ENCODE peak calls at places on chromosomes 2 and 18, in ten cellular contexts. Z, V, D, K, Q, H, O, P, A and X are unnamed samples.

GRCh38 chr2:203894262-203894661 is 26.7 kb downstream of the CTLA4 start:
- DNase-seq in Z (no peak), V (no peak), D (no peak), K (no peak), Q (no peak), H (no peak), O (no peak), P (no peak), A (no peak), X (no peak)

GRCh38 chr2:455913-456312 is 168.0 kb upstream of the ALKAL2 start:
- DNase-seq in Z (no peak), V (no peak), D (no peak), K (no peak), Q (no peak), H (no peak), O (no peak), P (no peak), A (no peak), X (no peak)

GRCh38 chr2:821546-821945 is 129.1 kb upstream of the SNTG2 start:
- DNase-seq in Z (no peak), V (no peak), D (no peak), K (no peak), Q (no peak), H (no peak), O (no peak), P (no peak), A (no peak), X (no peak)

GRCh38 chr2:24456610-24457556 is 34.2 kb upstream of the NCOA1 start:
- DNase-seq in Z (no peak), V (no peak), D (no peak), K (peak), Q (peak), H (no peak), O (no peak), P (no peak), A (peak), X (no peak)

GRCh38 chr2:162256621-162257020 is 13.4 kb upstream of the FAP start:
- DNase-seq in Z (no peak), V (no peak), D (no peak), K (peak), Q (no peak), H (no peak), O (no peak), P (no peak), A (peak), X (no peak)

GRCh38 chr18:21669736-21670135 is 34.8 kb downstream of the ABHD3 start:
- DNase-seq in Z (no peak), V (no peak), D (no peak), K (no peak), Q (no peak), H (no peak), O (no peak), P (no peak), A (no peak), X (no peak)

GRCh38 chr18:75071484-75071785 is 137.5 kb downstream of the PTGR3 start:
- DNase-seq in Z (no peak), V (no peak), D (peak), K (no peak), Q (no peak), H (no peak), O (no peak), P (no peak), A (no peak), X (no peak)

GRCh38 chr2:60002158-60002867 is 551.1 kb downstream of the BCL11A start:
- DNase-seq in Z (no peak), V (no peak), D (no peak), K (no peak), Q (no peak), H (no peak), O (no peak), P (no peak), A (no peak), X (peak)

GRCh38 chr2:30611572-30611971 is 164.5 kb downstream of the LCLAT1 start:
- DNase-seq in Z (no peak), V (peak), D (no peak), K (peak), Q (no peak), H (no peak), O (no peak), P (no peak), A (no peak), X (no peak)

GRCh38 chr2:120858764-120859525 is 123.3 kb downstream of the GLI2 start:
- DNase-seq in Z (no peak), V (no peak), D (peak), K (no peak), Q (no peak), H (peak), O (no peak), P (peak), A (no peak), X (no peak)

GRCh38 chr18:8367217-8367988 is 241.8 kb upstream of the RAB12 start:
- DNase-seq in Z (peak), V (no peak), D (peak), K (peak), Q (peak), H (peak), O (no peak), P (peak), A (no peak), X (peak)

GRCh38 chr18:50839341-50839740 is 19.5 kb upstream of the MRO start:
- DNase-seq in Z (no peak), V (no peak), D (no peak), K (no peak), Q (no peak), H (no peak), O (no peak), P (no peak), A (no peak), X (no peak)

GRCh38 chr18:48826271-48826670 is 124.5 kb downstream of the SMAD7 start:
- DNase-seq in Z (peak), V (no peak), D (peak), K (no peak), Q (no peak), H (no peak), O (no peak), P (no peak), A (no peak), X (no peak)

GRCh38 chr2:12979066-12979465 is 262.3 kb downstream of the TRIB2 start:
- DNase-seq in Z (no peak), V (no peak), D (no peak), K (no peak), Q (no peak), H (no peak), O (no peak), P (no peak), A (no peak), X (no peak)

GRCh38 chr2:2823061-2823753 is 492.1 kb upstream of the MYT1L start:
- DNase-seq in Z (no peak), V (no peak), D (no peak), K (no peak), Q (no peak), H (no peak), O (no peak), P (peak), A (no peak), X (no peak)

GRCh38 chr2:105072039-105072438 is 34.2 kb downstream of the MRPS9 start:
- DNase-seq in Z (no peak), V (no peak), D (no peak), K (no peak), Q (no peak), H (no peak), O (peak), P (no peak), A (no peak), X (no peak)

GRCh38 chr2:11556101-11556806 is 22.4 kb downstream of the GREB1 start:
- DNase-seq in Z (no peak), V (no peak), D (peak), K (no peak), Q (no peak), H (no peak), O (no peak), P (no peak), A (no peak), X (no peak)

GRCh38 chr2:212226114-212226513 is 312.5 kb downstream of the ERBB4 start:
- DNase-seq in Z (no peak), V (no peak), D (no peak), K (no peak), Q (no peak), H (no peak), O (no peak), P (no peak), A (no peak), X (no peak)

GRCh38 chr2:39120521-39120770 is 405 bp downstream of the SOS1 start:
- DNase-seq in Z (no peak), V (no peak), D (no peak), K (no peak), Q (no peak), H (no peak), O (no peak), P (no peak), A (no peak), X (no peak)

GRCh38 chr2:180614776-180615175 is 365.6 kb upstream of the UBE2E3 start:
- DNase-seq in Z (no peak), V (no peak), D (no peak), K (no peak), Q (no peak), H (no peak), O (no peak), P (no peak), A (no peak), X (no peak)

GRCh38 chr2:71504611-71505010 is 51.2 kb downstream of the DYSF start:
- DNase-seq in Z (no peak), V (no peak), D (peak), K (no peak), Q (no peak), H (no peak), O (no peak), P (no peak), A (no peak), X (no peak)

GRCh38 chr18:46211816-46212215 is 107.6 kb downstream of the HAUS1 start:
- DNase-seq in Z (no peak), V (no peak), D (no peak), K (peak), Q (no peak), H (no peak), O (no peak), P (no peak), A (peak), X (no peak)

GRCh38 chr2:223846524-223846923 is 9.1 kb upstream of the AP1S3 start:
- DNase-seq in Z (no peak), V (peak), D (no peak), K (peak), Q (no peak), H (no peak), O (no peak), P (no peak), A (peak), X (no peak)

GRCh38 chr2:144274131-144274530 is 245.8 kb downstream of the ZEB2 start:
- DNase-seq in Z (no peak), V (no peak), D (no peak), K (no peak), Q (no peak), H (no peak), O (no peak), P (no peak), A (no peak), X (no peak)

GRCh38 chr2:61911510-61911909 is 6.0 kb downstream of the COMMD1 start:
- DNase-seq in Z (no peak), V (no peak), D (no peak), K (no peak), Q (no peak), H (no peak), O (no peak), P (no peak), A (peak), X (no peak)

GRCh38 chr2:128565441-128565840 is 246.8 kb upstream of the HS6ST1 start:
- DNase-seq in Z (no peak), V (no peak), D (peak), K (no peak), Q (no peak), H (no peak), O (no peak), P (no peak), A (no peak), X (no peak)

GRCh38 chr2:188576006-188576405 is 284.3 kb downstream of the GULP1 start:
- DNase-seq in Z (no peak), V (no peak), D (no peak), K (no peak), Q (no peak), H (no peak), O (no peak), P (no peak), A (no peak), X (no peak)

GRCh38 chr18:68215931-68216330 is 499.0 kb downstream of the TMX3 start:
- DNase-seq in Z (no peak), V (peak), D (no peak), K (peak), Q (no peak), H (no peak), O (no peak), P (no peak), A (peak), X (no peak)

GRCh38 chr2:175175896-175176295 is 5.6 kb downstream of the ATP5MC3 start:
- DNase-seq in Z (no peak), V (no peak), D (no peak), K (peak), Q (no peak), H (no peak), O (no peak), P (no peak), A (peak), X (no peak)

GRCh38 chr2:209937893-209938292 is 64.5 kb upstream of the RPE start:
- DNase-seq in Z (no peak), V (no peak), D (no peak), K (peak), Q (no peak), H (no peak), O (no peak), P (peak), A (no peak), X (no peak)

GRCh38 chr2:209943776-209944175 is 58.7 kb upstream of the RPE start:
- DNase-seq in Z (no peak), V (no peak), D (no peak), K (no peak), Q (no peak), H (no peak), O (no peak), P (no peak), A (no peak), X (no peak)

GRCh38 chr2:209942936-209943605 is 59.4 kb upstream of the RPE start:
- DNase-seq in Z (no peak), V (no peak), D (no peak), K (no peak), Q (no peak), H (no peak), O (no peak), P (no peak), A (no peak), X (no peak)

GRCh38 chr2:209938906-209939305 is 63.5 kb upstream of the RPE start:
- DNase-seq in Z (no peak), V (no peak), D (no peak), K (no peak), Q (no peak), H (no peak), O (no peak), P (no peak), A (no peak), X (no peak)

DNA sequence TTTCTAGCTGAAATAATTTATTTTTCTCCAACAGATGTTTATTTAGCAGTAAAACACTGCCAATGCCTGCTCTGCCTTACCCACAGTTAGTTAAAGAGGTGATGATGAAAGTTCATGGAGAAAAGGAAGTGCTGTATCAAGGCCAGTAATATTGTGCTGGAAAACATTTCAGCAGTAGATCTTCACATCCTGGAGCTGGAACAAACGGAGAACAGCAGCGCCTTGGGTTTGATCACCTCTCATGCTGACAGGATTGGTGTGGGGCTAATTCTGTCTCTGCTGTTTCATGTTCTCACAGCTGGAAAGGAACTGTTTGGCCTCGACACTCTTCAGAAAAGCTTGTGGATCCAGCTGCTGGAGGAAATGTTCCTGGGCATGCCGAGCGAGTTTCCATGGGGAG is 61.5 kb upstream of the RPE start:
- DNase-seq in Z (no peak), V (no peak), D (no peak), K (no peak), Q (no peak), H (no peak), O (no peak), P (no peak), A (no peak), X (no peak)
- TF ChIP-seq CTCF in Z (no peak), V (no peak), D (no peak), K (no peak), Q (no peak), H (no peak), O (no peak), P (no peak), A (no peak), X (no peak)

GRCh38 chr2:167771628-167772027 is 475.8 kb downstream of the STK39 start:
- DNase-seq in Z (no peak), V (no peak), D (no peak), K (no peak), Q (no peak), H (no peak), O (no peak), P (no peak), A (no peak), X (no peak)

DNA sequence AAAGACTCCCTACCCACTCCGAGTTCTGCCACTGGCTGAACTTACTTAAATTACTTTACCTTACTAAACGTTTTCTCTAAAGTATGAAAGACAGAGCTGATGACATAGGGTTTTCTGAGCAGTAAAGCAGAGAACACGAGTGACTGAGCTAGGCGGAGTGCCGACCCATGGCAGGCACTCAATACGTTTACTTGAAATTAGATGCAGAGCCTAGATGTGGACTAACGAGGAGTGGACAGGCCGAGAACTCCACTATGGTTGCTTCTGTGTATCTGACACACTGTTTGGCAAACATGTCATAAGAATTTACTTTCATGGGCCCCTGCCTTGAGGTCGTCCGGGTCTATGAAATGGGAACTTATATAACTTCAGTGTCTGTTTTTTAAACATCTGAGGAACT is 471.0 kb downstream of the STK39 start:
- DNase-seq in Z (no peak), V (no peak), D (no peak), K (no peak), Q (no peak), H (no peak), O (no peak), P (no peak), A (no peak), X (no peak)
- TF ChIP-seq CTCF in Z (no peak), V (no peak), D (no peak), K (no peak), Q (no peak), H (no peak), O (no peak), P (no peak), A (no peak), X (no peak)

GRCh38 chr2:97005353-97005752 is 19.0 kb upstream of the FAM178B start:
- DNase-seq in Z (no peak), V (no peak), D (no peak), K (no peak), Q (no peak), H (no peak), O (no peak), P (peak), A (no peak), X (no peak)
- TF ChIP-seq CTCF in Z (no peak), V (peak), D (no peak), K (peak), Q (no peak), H (peak), O (peak), P (peak), A (peak), X (peak)

DNA sequence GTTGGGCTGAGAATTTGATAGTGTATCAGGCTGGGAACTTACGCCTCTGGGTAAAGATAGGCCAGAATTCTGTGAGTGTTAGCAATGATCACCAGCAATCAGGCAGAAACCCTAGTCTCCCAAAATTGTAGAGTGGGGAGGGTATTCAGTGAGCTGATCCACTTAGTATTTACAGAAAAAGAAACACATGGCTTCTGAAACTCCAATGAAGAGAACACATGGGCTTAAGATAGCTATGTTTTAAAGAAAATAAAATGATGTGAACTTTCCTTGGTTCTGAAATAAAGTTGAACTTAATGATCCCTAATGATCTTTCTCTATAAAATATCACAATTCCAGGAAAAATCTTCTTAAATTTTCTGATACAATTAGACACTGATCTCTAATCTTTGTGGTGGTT is 472.8 kb downstream of the DCC start:
- DNase-seq in Z (no peak), V (no peak), D (no peak), K (no peak), Q (no peak), H (no peak), O (no peak), P (no peak), A (no peak), X (no peak)
- TF ChIP-seq CTCF in Z (no peak), V (no peak), D (no peak), K (no peak), Q (no peak), H (no peak), O (no peak), P (no peak), A (no peak), X (no peak)

GRCh38 chr2:219430633-219431615 is 3.7 kb upstream of the SPEG start:
- DNase-seq in Z (no peak), V (no peak), D (peak), K (peak), Q (peak), H (peak), O (no peak), P (peak), A (peak), X (no peak)
- TF ChIP-seq CTCF in Z (no peak), V (peak), D (no peak), K (no peak), Q (peak), H (peak), O (no peak), P (peak), A (peak), X (no peak)

DNA sequence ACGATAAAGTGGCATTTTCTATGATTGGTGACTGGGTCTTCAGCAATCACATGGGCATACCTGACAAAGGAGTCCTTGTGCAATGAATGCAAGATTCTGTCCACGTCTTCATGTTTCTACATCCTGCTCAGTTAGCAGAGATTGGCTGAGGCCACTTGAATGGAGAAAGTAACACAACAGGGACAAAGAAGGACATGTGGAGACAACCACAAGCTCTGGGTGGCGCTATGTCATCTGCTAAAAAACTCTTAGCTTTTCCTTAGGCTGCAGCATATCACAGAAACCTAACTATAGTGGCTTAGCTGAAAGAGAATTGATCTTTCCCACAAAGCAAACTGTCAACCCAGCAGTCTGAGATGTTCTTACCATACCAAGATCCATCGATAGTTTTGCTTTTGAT is 1109.7 kb downstream of the SOCS6 start:
- DNase-seq in Z (no peak), V (no peak), D (no peak), K (peak), Q (no peak), H (peak), O (no peak), P (peak), A (no peak), X (peak)
- TF ChIP-seq CTCF in Z (no peak), V (no peak), D (no peak), K (no peak), Q (no peak), H (peak), O (no peak), P (peak), A (no peak), X (peak)

DNA sequence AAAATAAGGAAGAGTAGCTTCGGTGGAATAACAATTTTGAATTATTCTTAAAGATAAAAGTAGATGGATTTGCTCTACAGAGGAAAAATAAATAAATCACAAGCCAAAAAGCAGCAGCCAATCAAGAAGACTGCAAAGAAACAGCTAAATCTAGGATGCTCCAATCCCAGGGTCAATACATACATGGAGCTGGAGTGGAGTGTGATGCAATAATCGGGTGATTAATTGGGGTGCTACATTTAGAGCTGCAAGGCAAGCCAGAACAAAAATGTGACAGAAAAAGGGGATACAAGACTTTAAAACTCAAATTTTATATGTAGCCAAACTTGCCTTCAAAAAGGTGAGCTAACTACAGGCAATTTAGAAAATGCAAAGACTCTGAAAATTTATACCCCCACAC is 215.8 kb downstream of the TCF4 start:
- DNase-seq in Z (no peak), V (no peak), D (no peak), K (no peak), Q (no peak), H (no peak), O (no peak), P (no peak), A (no peak), X (no peak)
- TF ChIP-seq CTCF in Z (no peak), V (no peak), D (no peak), K (no peak), Q (no peak), H (no peak), O (no peak), P (no peak), A (no peak), X (no peak)

GRCh38 chr2:156064540-156064939 is 268.0 kb downstream of the NR4A2 start:
- DNase-seq in Z (no peak), V (no peak), D (no peak), K (no peak), Q (no peak), H (no peak), O (no peak), P (no peak), A (no peak), X (no peak)

GRCh38 chr2:156065912-156066311 is 266.6 kb downstream of the NR4A2 start:
- DNase-seq in Z (no peak), V (no peak), D (no peak), K (no peak), Q (no peak), H (no peak), O (no peak), P (no peak), A (no peak), X (no peak)
- TF ChIP-seq CTCF in Z (no peak), V (no peak), D (no peak), K (peak), Q (no peak), H (peak), O (peak), P (peak), A (no peak), X (no peak)